ENCODE peak calls at places on chromosomes 11 and 22, in five cellular contexts. One of them, this sample, is unnamed.

GRCh38 chr11:15227011-15227410 is 112.3 kb downstream of the INSC start:
- DNase-seq in prostate gland: no peak
- DNase-seq in esophagus muscularis mucosa: no peak
- DNase-seq in esophagus squamous epithelium: no peak
- DNase-seq in body of pancreas: no peak
- DNase-seq in this sample: no peak

GRCh38 chr11:70828498-70829159 is 423.7 kb downstream of the SHANK2 start:
- DNase-seq in prostate gland: no peak
- DNase-seq in body of pancreas: no peak
- DNase-seq in esophagus squamous epithelium: no peak
- DNase-seq in esophagus muscularis mucosa: no peak
- DNase-seq in this sample: no peak

GRCh38 chr22:16961477-16962186 is 46.4 kb downstream of the GAB4 start:
- DNase-seq in esophagus muscularis mucosa: peak; percentile 87
- DNase-seq in body of pancreas: no peak
- DNase-seq in prostate gland: no peak
- DNase-seq in esophagus squamous epithelium: no peak
- DNase-seq in this sample: no peak

GRCh38 chr11:43738600-43739409 is 58.3 kb downstream of the HSD17B12 start:
- DNase-seq in esophagus squamous epithelium: no peak
- DNase-seq in prostate gland: no peak
- DNase-seq in esophagus muscularis mucosa: no peak
- DNase-seq in body of pancreas: peak; percentile 34
- DNase-seq in this sample: no peak

GRCh38 chr22:33785283-33785991 is 134.8 kb downstream of the LARGE1 start:
- DNase-seq in esophagus squamous epithelium: no peak
- DNase-seq in esophagus muscularis mucosa: no peak
- DNase-seq in prostate gland: no peak
- DNase-seq in body of pancreas: no peak
- DNase-seq in this sample: no peak

GRCh38 chr22:24875862-24876506 is 70.0 kb downstream of the SGSM1 start:
- DNase-seq in esophagus muscularis mucosa: no peak
- DNase-seq in body of pancreas: no peak
- DNase-seq in esophagus squamous epithelium: no peak
- DNase-seq in prostate gland: no peak
- DNase-seq in this sample: no peak

GRCh38 chr11:94938399-94939055 is 34.8 kb downstream of the CWC15 start:
- DNase-seq in esophagus muscularis mucosa: peak; percentile 94
- DNase-seq in prostate gland: peak; percentile 36
- DNase-seq in body of pancreas: peak; percentile 54
- DNase-seq in esophagus squamous epithelium: no peak
- DNase-seq in this sample: peak; percentile 32

GRCh38 chr11:83020942-83021779 is 50.5 kb downstream of the RAB30 start:
- DNase-seq in prostate gland: no peak
- DNase-seq in body of pancreas: no peak
- DNase-seq in esophagus muscularis mucosa: no peak
- DNase-seq in esophagus squamous epithelium: no peak
- DNase-seq in this sample: no peak

GRCh38 chr22:39724390-39724789 is 153.8 kb downstream of the CACNA1I start:
- DNase-seq in esophagus squamous epithelium: no peak
- DNase-seq in prostate gland: no peak
- DNase-seq in body of pancreas: no peak
- DNase-seq in esophagus muscularis mucosa: no peak
- DNase-seq in this sample: no peak

GRCh38 chr11:17631702-17632365 is 84.8 kb downstream of the OTOG start:
- DNase-seq in body of pancreas: no peak
- DNase-seq in prostate gland: no peak
- DNase-seq in esophagus squamous epithelium: no peak
- DNase-seq in esophagus muscularis mucosa: peak; percentile 88
- DNase-seq in this sample: no peak

GRCh38 chr22:42769574-42770447 is 49.1 kb upstream of the A4GALT start:
- DNase-seq in body of pancreas: peak; percentile 76
- DNase-seq in esophagus squamous epithelium: no peak
- DNase-seq in esophagus muscularis mucosa: no peak
- DNase-seq in prostate gland: peak; percentile 61
- DNase-seq in this sample: no peak

GRCh38 chr11:82731691-82732277 is 1.9 kb downstream of the FAM181B start:
- DNase-seq in prostate gland: no peak
- DNase-seq in esophagus muscularis mucosa: no peak
- DNase-seq in body of pancreas: no peak
- DNase-seq in esophagus squamous epithelium: no peak
- DNase-seq in this sample: no peak

GRCh38 chr22:45771057-45771456 is 99.4 kb downstream of the ATXN10 start:
- DNase-seq in esophagus squamous epithelium: no peak
- DNase-seq in esophagus muscularis mucosa: no peak
- DNase-seq in prostate gland: no peak
- DNase-seq in body of pancreas: no peak
- DNase-seq in this sample: no peak

GRCh38 chr22:46007003-46007847 is 30.3 kb upstream of the WNT7B start:
- DNase-seq in body of pancreas: peak; percentile 60
- DNase-seq in prostate gland: peak; percentile 70
- DNase-seq in esophagus squamous epithelium: no peak
- DNase-seq in esophagus muscularis mucosa: no peak
- DNase-seq in this sample: peak; percentile 73

GRCh38 chr22:44353063-44353440 is 40.3 kb upstream of the SHISAL1 start:
- DNase-seq in body of pancreas: no peak
- DNase-seq in esophagus squamous epithelium: no peak
- DNase-seq in esophagus muscularis mucosa: no peak
- DNase-seq in prostate gland: no peak
- DNase-seq in this sample: no peak

GRCh38 chr11:36376888-36377758 is 81.0 kb downstream of the PRR5L start:
- DNase-seq in body of pancreas: peak; percentile 36
- DNase-seq in esophagus muscularis mucosa: no peak
- DNase-seq in esophagus squamous epithelium: no peak
- DNase-seq in prostate gland: no peak
- DNase-seq in this sample: no peak

GRCh38 chr22:35637943-35638342 is 10.3 kb upstream of the APOL6 start:
- DNase-seq in prostate gland: no peak
- DNase-seq in body of pancreas: no peak
- DNase-seq in esophagus muscularis mucosa: no peak
- DNase-seq in esophagus squamous epithelium: no peak
- DNase-seq in this sample: no peak

GRCh38 chr22:29259253-29259899 is 8.4 kb downstream of the RHBDD3 start:
- DNase-seq in body of pancreas: no peak
- DNase-seq in esophagus muscularis mucosa: no peak
- DNase-seq in esophagus squamous epithelium: no peak
- DNase-seq in prostate gland: no peak
- DNase-seq in this sample: no peak

GRCh38 chr11:2561283-2562180 is 116.7 kb downstream of the KCNQ1 start:
- DNase-seq in body of pancreas: no peak
- DNase-seq in esophagus squamous epithelium: no peak
- DNase-seq in prostate gland: no peak
- DNase-seq in esophagus muscularis mucosa: no peak
- DNase-seq in this sample: no peak

GRCh38 chr11:130858215-130858614 is 58.1 kb downstream of the SNX19 start:
- DNase-seq in body of pancreas: peak; percentile 50
- DNase-seq in prostate gland: no peak
- DNase-seq in esophagus muscularis mucosa: no peak
- DNase-seq in esophagus squamous epithelium: no peak
- DNase-seq in this sample: no peak

GRCh38 chr22:36252754-36253522 is at the start of gene APOL1:
- DNase-seq in prostate gland: peak; percentile 65
- DNase-seq in body of pancreas: no peak
- DNase-seq in esophagus squamous epithelium: no peak
- DNase-seq in esophagus muscularis mucosa: no peak
- DNase-seq in this sample: no peak

GRCh38 chr11:105588001-105588400 is 21.9 kb upstream of the GRIA4 start:
- DNase-seq in prostate gland: no peak
- DNase-seq in esophagus squamous epithelium: no peak
- DNase-seq in body of pancreas: no peak
- DNase-seq in esophagus muscularis mucosa: no peak
- DNase-seq in this sample: no peak

GRCh38 chr11:86570020-86570419 is 102.4 kb downstream of the ME3 start:
- DNase-seq in body of pancreas: no peak
- DNase-seq in prostate gland: no peak
- DNase-seq in esophagus muscularis mucosa: peak; percentile 34
- DNase-seq in esophagus squamous epithelium: no peak
- DNase-seq in this sample: no peak

GRCh38 chr11:110984147-110984546 is 261.4 kb upstream of the POU2AF2 start:
- DNase-seq in prostate gland: no peak
- DNase-seq in body of pancreas: no peak
- DNase-seq in esophagus squamous epithelium: no peak
- DNase-seq in esophagus muscularis mucosa: no peak
- DNase-seq in this sample: no peak

GRCh38 chr22:44890416-44891292 is 119.2 kb downstream of the PHF21B start:
- DNase-seq in esophagus squamous epithelium: no peak
- DNase-seq in body of pancreas: no peak
- DNase-seq in prostate gland: no peak
- DNase-seq in esophagus muscularis mucosa: no peak
- DNase-seq in this sample: peak; percentile 38

GRCh38 chr11:5224538-5225479 is 2.1 kb downstream of the HBB start:
- DNase-seq in esophagus muscularis mucosa: no peak
- DNase-seq in esophagus squamous epithelium: no peak
- DNase-seq in body of pancreas: no peak
- DNase-seq in prostate gland: no peak
- DNase-seq in this sample: no peak

GRCh38 chr11:101441747-101442146 is 142.1 kb downstream of the TRPC6 start:
- DNase-seq in prostate gland: peak; percentile 45
- DNase-seq in esophagus squamous epithelium: no peak
- DNase-seq in body of pancreas: peak; percentile 89
- DNase-seq in esophagus muscularis mucosa: no peak
- DNase-seq in this sample: peak; percentile 62

GRCh38 chr11:20962581-20962980 is 293.2 kb downstream of the NELL1 start:
- DNase-seq in esophagus squamous epithelium: no peak
- DNase-seq in prostate gland: no peak
- DNase-seq in body of pancreas: no peak
- DNase-seq in esophagus muscularis mucosa: peak; percentile 47
- DNase-seq in this sample: no peak

GRCh38 chr22:38788417-38788816 is 5.5 kb downstream of the DNAL4 start:
- DNase-seq in body of pancreas: peak; percentile 68
- DNase-seq in prostate gland: no peak
- DNase-seq in esophagus squamous epithelium: no peak
- DNase-seq in esophagus muscularis mucosa: no peak
- DNase-seq in this sample: no peak

GRCh38 chr11:61966673-61967176 is 709 bp downstream of the FTH1 start:
- DNase-seq in esophagus muscularis mucosa: no peak
- DNase-seq in body of pancreas: peak; percentile 46
- DNase-seq in prostate gland: no peak
- DNase-seq in esophagus squamous epithelium: no peak
- DNase-seq in this sample: peak; percentile 57

GRCh38 chr22:36873614-36874308 is 13.0 kb downstream of the NCF4 start:
- DNase-seq in prostate gland: peak; percentile 81
- DNase-seq in esophagus squamous epithelium: no peak
- DNase-seq in esophagus muscularis mucosa: no peak
- DNase-seq in body of pancreas: peak; percentile 56
- DNase-seq in this sample: no peak

DNA sequence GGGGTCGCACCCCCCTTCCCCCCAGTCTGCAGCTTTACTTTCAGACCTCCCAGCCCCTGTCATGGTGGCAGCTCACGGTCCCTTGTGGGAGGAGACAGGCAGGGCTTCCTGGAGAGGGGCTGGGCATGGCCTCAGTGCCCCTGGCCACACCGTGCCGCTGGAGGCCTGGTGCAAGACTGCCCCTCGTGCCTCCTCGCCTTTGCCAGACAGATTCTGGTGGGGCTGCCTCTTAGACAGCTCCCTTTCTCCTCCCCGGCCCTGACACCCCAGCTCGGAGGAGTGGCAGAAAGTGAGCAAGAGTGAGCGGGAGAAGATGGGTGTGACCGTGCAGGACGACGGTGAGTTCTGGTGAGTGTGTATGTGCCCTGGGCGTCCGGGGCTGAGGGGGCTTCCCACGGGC is 12.1 kb upstream of the MYO7A start:
- DNase-seq in body of pancreas: no peak
- DNase-seq in prostate gland: no peak
- DNase-seq in esophagus squamous epithelium: no peak
- DNase-seq in esophagus muscularis mucosa: no peak
- DNase-seq in this sample: no peak
- TF ChIP-seq CTCF in body of pancreas: no peak
- TF ChIP-seq CTCF in prostate gland: no peak
- TF ChIP-seq CTCF in esophagus squamous epithelium: no peak
- TF ChIP-seq CTCF in esophagus muscularis mucosa: no peak
- TF ChIP-seq CTCF in this sample: no peak

GRCh38 chr11:118615282-118615979 is 8.0 kb downstream of the PHLDB1 start:
- DNase-seq in body of pancreas: no peak
- DNase-seq in esophagus muscularis mucosa: no peak
- DNase-seq in prostate gland: no peak
- DNase-seq in esophagus squamous epithelium: no peak
- DNase-seq in this sample: peak; percentile 40
- H3K27ac ChIP-seq in body of pancreas: no peak overlapping the region
- H3K27ac ChIP-seq in esophagus muscularis mucosa: no peak overlapping the region
- H3K27ac ChIP-seq in prostate gland: no peak overlapping the region
- H3K27ac ChIP-seq in esophagus squamous epithelium: peak overlapping the region; percentile 2
- H3K27ac ChIP-seq in this sample: peak overlapping the region; percentile 95

GRCh38 chr11:47577460-47578041 is 1.2 kb downstream of the KBTBD4 start:
- DNase-seq in esophagus muscularis mucosa: no peak
- DNase-seq in body of pancreas: no peak
- DNase-seq in esophagus squamous epithelium: no peak
- DNase-seq in prostate gland: no peak
- DNase-seq in this sample: no peak

GRCh38 chr11:47583844-47584243 is 2.6 kb upstream of the FAM180B start:
- DNase-seq in body of pancreas: no peak
- DNase-seq in esophagus muscularis mucosa: no peak
- DNase-seq in esophagus squamous epithelium: no peak
- DNase-seq in prostate gland: no peak
- DNase-seq in this sample: no peak

GRCh38 chr11:47573321-47573720 is 5.4 kb downstream of the KBTBD4 start:
- DNase-seq in esophagus squamous epithelium: no peak
- DNase-seq in esophagus muscularis mucosa: no peak
- DNase-seq in body of pancreas: no peak
- DNase-seq in prostate gland: no peak
- DNase-seq in this sample: no peak

DNA sequence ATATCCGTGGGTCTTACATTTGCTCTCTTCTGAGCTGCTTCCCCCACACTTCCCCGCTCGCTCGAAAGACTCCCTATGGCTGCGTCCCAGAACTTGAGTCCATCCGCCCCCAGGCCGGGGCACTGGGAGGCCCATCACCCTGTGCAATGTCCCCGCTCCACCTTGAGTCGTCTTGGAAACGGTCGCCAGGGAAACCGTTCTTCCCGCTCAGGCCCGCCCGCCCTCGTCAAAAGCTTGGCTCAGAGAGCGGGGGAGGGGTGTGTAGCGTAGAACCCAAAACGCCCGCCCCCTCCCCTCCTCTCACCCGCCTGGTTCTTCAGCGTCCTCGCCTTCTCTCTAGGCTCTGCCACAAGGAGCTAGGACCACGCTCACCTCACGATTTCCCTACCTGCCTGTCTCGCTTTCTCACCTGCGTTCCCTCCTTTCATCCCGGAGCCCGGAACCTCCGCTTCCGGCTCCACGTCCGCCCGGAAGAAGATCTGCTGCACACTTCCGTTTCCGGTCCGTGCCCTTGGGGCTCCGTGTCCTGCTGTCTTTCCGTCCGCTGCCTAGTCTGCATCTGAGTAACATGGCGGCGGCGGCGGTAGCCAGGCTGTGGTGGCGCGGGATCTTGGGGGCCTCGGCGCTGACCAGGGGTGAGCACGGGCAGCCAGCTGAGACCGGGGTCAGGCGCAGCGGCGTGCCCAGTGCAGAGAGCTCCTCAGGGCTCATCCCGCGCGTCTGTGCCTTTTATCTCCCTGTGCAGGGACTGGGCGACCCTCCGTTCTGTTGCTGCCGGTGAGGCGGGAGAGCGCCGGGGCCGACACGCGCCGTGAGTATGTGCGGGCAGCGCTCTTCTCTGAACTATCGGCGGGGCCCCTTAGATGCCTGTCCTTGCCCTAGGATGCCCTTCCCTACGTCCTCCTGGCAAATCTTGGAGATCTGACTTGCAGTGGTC is at the start of the genes KBTBD4 and NDUFS3:
- DNase-seq in esophagus muscularis mucosa: peak; percentile 96
- DNase-seq in prostate gland: peak; percentile 90
- DNase-seq in body of pancreas: peak; percentile 92
- DNase-seq in esophagus squamous epithelium: peak; percentile 34
- DNase-seq in this sample: peak; percentile 82
- TF ChIP-seq POLR2A in esophagus muscularis mucosa: peak; percentile 47
- TF ChIP-seq POLR2A in prostate gland: peak; percentile 40
- TF ChIP-seq POLR2A in body of pancreas: no peak
- TF ChIP-seq POLR2A in esophagus squamous epithelium: peak; percentile 29
- TF ChIP-seq POLR2A in this sample: peak; percentile 61

GRCh38 chr11:65298131-65298535 is 16.5 kb upstream of the CDC42EP2 start:
- DNase-seq in esophagus muscularis mucosa: no peak
- DNase-seq in body of pancreas: peak; percentile 46
- DNase-seq in prostate gland: no peak
- DNase-seq in esophagus squamous epithelium: no peak
- DNase-seq in this sample: no peak
- TF ChIP-seq CTCF in esophagus muscularis mucosa: no peak
- TF ChIP-seq CTCF in body of pancreas: no peak
- TF ChIP-seq CTCF in prostate gland: no peak
- TF ChIP-seq CTCF in esophagus squamous epithelium: no peak
- TF ChIP-seq CTCF in this sample: no peak

This sample was measured in breast epithelium.